ENCODE peak calls at places on chromosomes 4 and X, in six cellular contexts. F is H9; O is aorta; T is EH; M is GM19239; W is activated CD4-positive, alpha-beta T cell treated with anti-CD3 and anti-CD28 coated beads, Interleukin-2, amount 50 U/mL, for 4 hours. I is an unnamed sample.

GRCh38 chrX:10101269-10101668 is 55.5 kb upstream of the CLCN4 start:
- DNase-seq in W (no peak), M (no peak), O (no peak), T (peak; percentile 58), F (no peak), I (no peak)

GRCh38 chrX:17836830-17837229 is 24.3 kb downstream of the RAI2 start:
- DNase-seq in F (no peak), T (no peak), O (no peak), M (no peak), W (no peak), I (no peak)

GRCh38 chrX:55135171-55135570 is 46.4 kb downstream of the PAGE2 start:
- DNase-seq in F (no peak), O (peak; percentile 45), W (peak; percentile 12), T (peak; percentile 49), M (no peak), I (peak; percentile 8)

GRCh38 chrX:135454816-135455215 is 33.1 kb downstream of the SMIM10L2A start:
- DNase-seq in W (no peak), F (no peak), O (no peak), M (no peak), T (no peak), I (no peak)

GRCh38 chr4:20086768-20087167 is 164.9 kb upstream of the SLIT2 start:
- DNase-seq in M (no peak), T (no peak), O (no peak), F (no peak), W (no peak), I (no peak)

GRCh38 chrX:23854945-23855344 is 52.8 kb downstream of the APOO start:
- DNase-seq in O (no peak), W (no peak), T (no peak), M (no peak), F (no peak), I (no peak)

GRCh38 chr4:165288639-165289428 is 38.6 kb upstream of the MSMO1 start:
- DNase-seq in O (no peak), T (peak; percentile 68), W (no peak), M (no peak), F (no peak), I (no peak)

GRCh38 chr4:118388621-118389020 is 35.8 kb upstream of the PRSS12 start:
- DNase-seq in T (no peak), W (no peak), M (no peak), F (no peak), O (no peak), I (no peak)

GRCh38 chrX:108131471-108131870 is 39.9 kb downstream of the ATG4A start:
- DNase-seq in W (no peak), O (no peak), T (peak; percentile 67), F (no peak), M (no peak), I (no peak)

GRCh38 chr4:81844717-81845116 is 373.0 kb upstream of the RASGEF1B start:
- DNase-seq in M (peak; percentile 20), W (peak; percentile 62), F (peak; percentile 64), T (peak; percentile 55), O (peak; percentile 79), I (peak; percentile 44)

GRCh38 chr4:6578221-6578620 is 3.2 kb downstream of the MAN2B2 start:
- DNase-seq in T (no peak), W (no peak), F (no peak), M (no peak), O (no peak), I (no peak)

GRCh38 chr4:53196872-53197759 is 168.7 kb downstream of the SCFD2 start:
- DNase-seq in W (no peak), O (no peak), T (peak; percentile 83), F (no peak), M (peak; percentile 17), I (no peak)

GRCh38 chr4:173289351-173289725 is 44.8 kb downstream of the HMGB2 start:
- DNase-seq in F (no peak), W (no peak), O (no peak), M (no peak), T (no peak), I (no peak)

GRCh38 chr4:109432676-109433075 is 939 bp upstream of the SEC24B start:
- DNase-seq in F (no peak), M (no peak), O (no peak), W (no peak), T (peak; percentile 78), I (no peak)

GRCh38 chr4:149164282-149164681 is 651.4 kb downstream of the IQCM start:
- DNase-seq in T (peak; percentile 91), W (no peak), F (peak; percentile 52), M (no peak), O (no peak), I (no peak)

GRCh38 chr4:137659431-137659830 is 127.1 kb upstream of the PCDH18 start:
- DNase-seq in T (peak; percentile 90), W (no peak), M (no peak), O (no peak), F (no peak), I (no peak)

GRCh38 chrX:17170973-17171372 is 204.0 kb upstream of the NHS start:
- DNase-seq in F (no peak), O (no peak), T (no peak), W (no peak), M (no peak), I (no peak)

GRCh38 chrX:101398694-101399093 is 7.9 kb downstream of the RPL36A start:
- DNase-seq in T (no peak), O (no peak), M (no peak), F (no peak), W (no peak), I (no peak)

GRCh38 chr4:100841911-100842310 is 324.1 kb upstream of the EMCN start:
- DNase-seq in F (no peak), O (no peak), T (peak; percentile 24), W (no peak), M (no peak), I (no peak)

GRCh38 chr4:81688085-81688484 is 216.4 kb upstream of the RASGEF1B start:
- DNase-seq in F (no peak), M (no peak), W (no peak), O (no peak), T (no peak), I (no peak)

GRCh38 chr4:151227731-151228130 is 49.2 kb upstream of the PRSS48 start:
- DNase-seq in F (no peak), W (no peak), O (peak; percentile 82), T (peak; percentile 72), M (no peak), I (no peak)

GRCh38 chr4:80207172-80207583 is 9.9 kb downstream of the PRDM8 start:
- DNase-seq in W (no peak), T (no peak), O (no peak), F (peak; percentile 63), M (no peak), I (no peak)

GRCh38 chr4:171340282-171340681 is 472.9 kb upstream of the GALNTL6 start:
- DNase-seq in F (no peak), M (no peak), W (no peak), T (no peak), O (no peak), I (no peak)

GRCh38 chr4:77958897-77959296 is 96.3 kb downstream of the MRPL1 start:
- DNase-seq in M (no peak), O (no peak), W (no peak), F (no peak), T (no peak), I (no peak)

GRCh38 chrX:107470971-107471370 is 21.5 kb downstream of the FRMPD3 start:
- DNase-seq in W (no peak), M (no peak), O (no peak), F (peak; percentile 60), T (no peak), I (no peak)

GRCh38 chr4:52914051-52914605 is 52.0 kb downstream of the RASL11B start:
- DNase-seq in F (no peak), W (no peak), O (no peak), T (peak; percentile 69), M (no peak), I (no peak)

I was measured in activated T-helper 2 cell treated with anti-CD3 and anti-CD28 coated beads, Interferon-gamma antibody, Interleukin-2, Interleukin-4, amounts not matched to agents 10 μg/mL and 5 μg/mL and 100 μg/mL, durations not matched to agents 14 hours and 24 hours and 36 hours.